ENCODE peak calls at places on chromosome 21, in seven cellular contexts. S is neural crest cell, O is A549, T is bronchial epithelial cell, P is fibroblast of mammary gland, K is endothelial cell, H is K562. U is an unnamed sample.

GRCh38 chr21:37006521-37007291 is at the start of gene RIPPLY3:
- DNase-seq in P (no peak), K (peak), S (peak), O (peak), T (no peak), H (no peak), U (peak)

GRCh38 chr21:38843806-38844479 is 38.2 kb downstream of the ETS2 start:
- DNase-seq in T (peak), H (no peak), P (peak), S (no peak), O (no peak), K (no peak), U (no peak)

GRCh38 chr21:45845790-45846130 is 135.8 kb upstream of the COL6A1 start:
- DNase-seq in P (no peak), H (no peak), S (no peak), O (no peak), T (no peak), K (no peak), U (no peak)

GRCh38 chr21:45109831-45110492 is 35.6 kb downstream of the ADARB1 start:
- DNase-seq in P (no peak), T (no peak), S (no peak), O (no peak), K (no peak), H (peak), U (no peak)

GRCh38 chr21:23968722-23969647 is 1638.3 kb downstream of the MRPL39 start:
- DNase-seq in K (peak), H (peak), S (peak), O (peak), T (no peak), P (peak), U (no peak)

GRCh38 chr21:20997308-20997632 is 939 bp upstream of the NCAM2 start:
- DNase-seq in P (no peak), S (no peak), H (no peak), K (no peak), O (no peak), T (no peak), U (no peak)

GRCh38 chr21:46250146-46250725 is 21.7 kb upstream of the LSS start:
- DNase-seq in T (no peak), P (peak), H (no peak), O (no peak), K (no peak), S (no peak), U (no peak)

GRCh38 chr21:39564200-39564599 is 48.5 kb upstream of the B3GALT5 start:
- DNase-seq in O (no peak), H (no peak), K (no peak), S (no peak), T (no peak), P (no peak), U (no peak)

GRCh38 chr21:36188081-36188681 is 31.6 kb downstream of the DOP1B start:
- DNase-seq in S (no peak), P (no peak), K (no peak), O (peak), H (no peak), T (peak), U (no peak)

GRCh38 chr21:41962425-41962966 is 8.7 kb upstream of the C2CD2 start:
- DNase-seq in S (no peak), P (no peak), H (no peak), O (no peak), K (no peak), T (no peak), U (no peak)

GRCh38 chr21:41317458-41317857 is 857 bp downstream of the FAM3B start:
- DNase-seq in S (no peak), K (no peak), T (no peak), P (no peak), O (no peak), H (no peak), U (no peak)

GRCh38 chr21:46060596-46061061 is 37.3 kb upstream of the COL6A2 start:
- DNase-seq in S (no peak), T (no peak), O (peak), K (no peak), H (no peak), P (peak), U (no peak)

GRCh38 chr21:36643374-36644250 is 55.3 kb upstream of the SIM2 start:
- DNase-seq in H (no peak), K (no peak), P (no peak), O (no peak), S (no peak), T (peak), U (no peak)

GRCh38 chr21:42460391-42461184 is 35.4 kb downstream of the RSPH1 start:
- DNase-seq in K (no peak), P (no peak), T (no peak), S (no peak), O (no peak), H (no peak), U (no peak)

GRCh38 chr21:45556645-45557601 is 14.7 kb upstream of the SLC19A1 start:
- DNase-seq in S (no peak), H (peak), T (no peak), O (no peak), K (no peak), P (peak), U (no peak)

GRCh38 chr21:23438081-23438480 is 2169.2 kb downstream of the MRPL39 start:
- DNase-seq in H (no peak), K (no peak), S (no peak), T (no peak), O (no peak), P (no peak), U (no peak)

GRCh38 chr21:41768371-41769042 is 1.7 kb upstream of the RIPK4 start:
- DNase-seq in K (peak), P (peak), T (peak), H (peak), O (peak), S (no peak), U (peak)

GRCh38 chr21:46596201-46596600 is 8.7 kb downstream of the S100B start:
- DNase-seq in H (no peak), P (no peak), O (no peak), T (no peak), K (no peak), S (no peak), U (no peak)

GRCh38 chr21:43825936-43826622 is 36.7 kb downstream of the RRP1 start:
- DNase-seq in H (no peak), P (no peak), T (no peak), K (no peak), O (peak), S (no peak), U (no peak)
- TF ChIP-seq CTCF in H (no peak), P (no peak), T (peak), K (no peak), O (no peak), S (peak), U (peak)

DNA sequence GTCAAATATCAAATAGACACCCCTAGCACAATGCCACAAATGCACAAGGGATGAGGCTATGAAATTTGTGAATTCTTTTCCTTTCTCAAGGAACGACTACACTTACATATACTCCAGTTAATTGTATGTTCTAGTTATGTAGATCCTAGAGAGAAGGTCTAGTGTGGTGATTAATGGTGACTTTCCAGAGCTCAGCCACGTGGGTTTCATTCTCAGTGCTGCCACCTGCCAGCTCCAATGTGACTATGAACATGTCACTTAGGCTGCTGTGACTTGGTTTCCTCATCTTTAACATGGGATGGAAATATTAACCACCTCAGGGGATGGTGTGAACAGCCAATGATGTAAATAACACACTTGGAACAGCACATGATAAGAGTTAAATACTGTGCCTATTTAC is 138.3 kb downstream of the APP start:
- DNase-seq in S (no peak), T (peak), P (peak), H (no peak), O (no peak), K (no peak), U (no peak)
- TF ChIP-seq CTCF in S (no peak), T (peak), P (peak), H (no peak), O (no peak), K (no peak), U (peak)

GRCh38 chr21:34914239-34914638 is 134.9 kb downstream of the RUNX1 start:
- DNase-seq in O (no peak), S (no peak), T (no peak), K (no peak), P (no peak), H (no peak), U (no peak)

GRCh38 chr21:34911360-34911759 is 137.7 kb downstream of the RUNX1 start:
- DNase-seq in O (no peak), T (no peak), H (no peak), S (no peak), P (no peak), K (no peak), U (no peak)

GRCh38 chr21:34912022-34912933 is 136.8 kb downstream of the RUNX1 start:
- DNase-seq in O (no peak), H (no peak), S (no peak), K (no peak), T (no peak), P (no peak), U (no peak)

GRCh38 chr21:34915364-34915834 is 133.7 kb downstream of the RUNX1 start:
- DNase-seq in S (no peak), O (no peak), T (peak), K (no peak), P (peak), H (no peak), U (no peak)

GRCh38 chr21:34913786-34914185 is 135.3 kb downstream of the RUNX1 start:
- DNase-seq in T (no peak), O (no peak), K (no peak), H (no peak), P (peak), S (no peak), U (no peak)
- TF ChIP-seq CTCF in T (no peak), O (no peak), K (no peak), H (no peak), P (no peak), S (no peak), U (no peak)

GRCh38 chr21:32940079-32941014 is 85.4 kb upstream of the OLIG2 start:
- DNase-seq in H (peak), O (peak), S (peak), P (peak), T (peak), K (peak), U (peak)
- TF ChIP-seq CTCF in H (peak), O (peak), S (peak), P (peak), T (peak), K (peak), U (peak)

DNA sequence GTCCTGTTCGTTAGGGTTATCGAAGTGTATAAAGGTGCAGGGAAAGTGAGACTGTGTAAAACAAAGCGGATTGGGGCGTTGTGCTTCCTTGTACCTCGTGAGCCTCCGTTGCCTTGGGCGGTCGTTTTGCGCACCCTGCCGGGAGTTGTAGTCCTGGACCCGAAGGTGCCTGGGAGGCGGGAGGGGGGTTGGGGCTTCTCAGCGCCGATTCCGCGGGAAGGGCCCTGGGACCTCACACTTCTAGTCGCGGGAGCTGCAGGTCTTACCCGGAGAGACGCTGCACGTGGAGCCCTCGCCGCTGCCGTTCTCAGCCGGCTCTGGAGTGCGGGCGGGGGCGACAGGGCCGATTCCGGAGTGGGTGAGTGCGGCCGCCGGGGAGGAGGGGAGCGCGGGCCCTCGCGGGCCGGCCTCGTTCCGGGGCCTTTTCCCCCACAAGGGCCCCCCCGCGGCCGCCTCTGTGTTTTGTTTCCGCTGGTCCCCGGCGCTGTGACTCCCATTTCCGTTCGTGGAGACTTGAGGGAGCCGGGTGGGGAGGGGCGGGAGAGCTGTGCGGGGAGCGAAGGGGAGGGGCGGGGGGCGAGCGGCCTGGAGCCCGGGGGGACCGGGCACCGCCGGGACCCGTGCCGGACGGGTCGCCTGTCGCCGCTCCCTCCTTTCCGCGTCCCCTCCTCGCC is 586 bp downstream of the GABPA start:
- DNase-seq in S (peak), P (peak), K (peak), O (peak), H (peak), T (peak), U (peak)
- TF ChIP-seq CTCF in S (no peak), P (no peak), K (no peak), O (no peak), H (peak), T (no peak), U (peak)

GRCh38 chr21:14858309-14858708 is 206.5 kb downstream of the NRIP1 start:
- DNase-seq in S (no peak), O (no peak), K (no peak), P (no peak), H (no peak), T (no peak), U (no peak)
- TF ChIP-seq CTCF in S (no peak), O (no peak), K (no peak), P (no peak), H (no peak), T (no peak), U (no peak)

GRCh38 chr21:25036775-25037174 is 570.5 kb downstream of the MRPL39 start:
- DNase-seq in T (no peak), P (no peak), O (no peak), H (no peak), K (no peak), S (no peak), U (no peak)

GRCh38 chr21:25039461-25040380 is 567.6 kb downstream of the MRPL39 start:
- DNase-seq in O (no peak), H (peak), K (no peak), T (no peak), S (no peak), P (peak), U (peak)
- TF ChIP-seq CTCF in O (no peak), H (no peak), K (no peak), T (no peak), S (peak), P (peak), U (peak)

DNA sequence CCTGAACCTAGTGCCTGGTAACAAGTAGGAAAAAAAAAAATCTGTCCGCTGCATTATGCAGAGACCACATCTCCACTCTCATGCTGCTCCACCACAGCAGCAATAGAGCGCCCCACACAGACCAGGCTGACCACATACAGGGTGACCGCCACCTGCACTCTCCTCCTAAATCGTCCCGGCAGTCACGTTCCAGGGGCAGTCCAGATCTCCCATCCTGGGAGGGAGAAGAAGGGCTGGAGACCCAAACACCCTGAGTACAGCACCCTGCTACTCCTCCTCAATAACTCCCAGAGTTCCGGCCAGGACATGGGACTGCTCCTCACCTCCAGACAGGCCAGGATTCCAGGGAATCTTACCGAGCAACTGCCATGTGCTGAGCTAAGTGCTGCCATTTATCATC is 15.3 kb downstream of the URB1 start:
- DNase-seq in P (no peak), S (no peak), T (no peak), O (no peak), H (no peak), K (no peak), U (no peak)
- TF ChIP-seq CTCF in P (no peak), S (no peak), T (no peak), O (no peak), H (no peak), K (no peak), U (no peak)

GRCh38 chr21:28018213-28018612 is 974.5 kb downstream of the LTN1 start:
- DNase-seq in K (no peak), O (no peak), P (no peak), H (no peak), T (no peak), S (no peak), U (no peak)

GRCh38 chr21:28016571-28016970 is 976.1 kb downstream of the LTN1 start:
- DNase-seq in P (no peak), O (no peak), K (no peak), S (no peak), H (no peak), T (no peak), U (no peak)

DNA sequence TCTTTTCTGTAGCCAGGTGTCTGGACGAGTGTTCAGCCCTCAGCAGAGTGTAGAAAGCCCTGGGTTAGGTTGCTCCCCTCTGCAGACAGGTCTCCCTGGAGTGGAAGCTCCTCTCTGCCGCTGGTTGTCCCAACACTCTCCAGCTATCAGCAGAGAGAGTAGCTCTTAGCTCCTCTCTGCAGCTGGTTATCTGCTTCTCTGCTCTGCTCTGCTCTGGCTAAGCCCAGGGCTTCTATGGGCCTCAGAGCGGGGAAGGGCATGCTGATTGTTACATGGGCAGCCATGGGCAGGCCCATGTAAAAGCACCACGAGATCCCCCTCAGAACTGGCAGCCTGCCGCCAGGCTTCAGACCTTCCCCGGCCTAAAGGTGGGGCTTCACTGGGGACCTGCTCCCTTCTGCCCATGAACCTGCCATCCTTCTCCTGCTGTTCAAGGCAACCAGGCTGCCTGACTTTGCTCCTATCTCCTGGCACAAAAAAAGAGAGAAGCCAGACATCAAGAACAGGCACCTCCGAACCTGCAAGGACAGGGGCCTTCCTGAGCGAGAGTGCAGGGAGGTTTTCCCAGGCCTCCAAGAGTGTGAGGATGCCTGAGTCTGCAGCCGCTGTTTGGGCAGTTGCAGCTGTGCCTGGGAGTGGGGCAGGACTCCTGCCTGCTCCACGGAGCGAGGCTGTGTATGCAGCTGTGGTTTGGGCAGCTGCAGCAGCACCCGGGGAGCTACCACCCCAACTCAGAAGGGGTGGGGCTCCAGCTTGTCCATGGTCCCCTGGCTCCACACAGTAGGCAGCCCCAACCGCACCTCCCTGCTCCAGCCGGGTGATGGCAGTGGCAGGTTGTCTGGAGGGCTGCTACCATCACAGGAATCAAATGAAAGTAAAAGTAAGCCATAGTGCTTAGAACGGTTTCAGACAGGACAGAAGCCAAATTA is 973.7 kb downstream of the LTN1 start:
- DNase-seq in H (no peak), S (no peak), O (no peak), T (no peak), K (no peak), P (no peak), U (no peak)
- TF ChIP-seq CTCF in H (no peak), S (no peak), O (no peak), T (no peak), K (no peak), P (no peak), U (no peak)

U was measured in foreskin keratinocyte.